ENCODE peak calls at places on chromosomes 6 and 20, in ten cellular contexts. One of them, this sample, is unnamed.
A peak's percentile ranks its signal among the peaks of the same experiment; 100 is the strongest.

GRCh38 chr20:35845561-35845960 is 73.7 kb downstream of the PHF20 start:
- DNase-seq in testis: no peak
- DNase-seq in esophagus muscularis mucosa: no peak
- DNase-seq in breast epithelium: no peak
- DNase-seq in ovary: no peak
- DNase-seq in spleen: no peak
- DNase-seq in A549: no peak
- DNase-seq in transverse colon: no peak
- DNase-seq in sigmoid colon: no peak
- DNase-seq in IMR-90: peak; percentile 50
- DNase-seq in this sample: no peak

GRCh38 chr6:73451166-73452106 is 661 bp downstream of the CGAS start:
- DNase-seq in testis: peak; percentile 47
- DNase-seq in esophagus muscularis mucosa: no peak
- DNase-seq in breast epithelium: no peak
- DNase-seq in ovary: peak; percentile 55
- DNase-seq in spleen: peak; percentile 92
- DNase-seq in A549: peak; percentile 58
- DNase-seq in transverse colon: peak; percentile 50
- DNase-seq in sigmoid colon: peak; percentile 70
- DNase-seq in IMR-90: peak; percentile 43
- DNase-seq in this sample: peak; percentile 48

GRCh38 chr6:89084954-89085353 is 4.4 kb downstream of the PNRC1 start:
- DNase-seq in testis: no peak
- DNase-seq in esophagus muscularis mucosa: peak; percentile 31
- DNase-seq in breast epithelium: no peak
- DNase-seq in ovary: no peak
- DNase-seq in spleen: no peak
- DNase-seq in A549: no peak
- DNase-seq in transverse colon: no peak
- DNase-seq in sigmoid colon: no peak
- DNase-seq in IMR-90: peak; percentile 24
- DNase-seq in this sample: no peak

GRCh38 chr20:48352628-48353027 is 475.2 kb downstream of the PREX1 start:
- DNase-seq in testis: no peak
- DNase-seq in esophagus muscularis mucosa: no peak
- DNase-seq in breast epithelium: no peak
- DNase-seq in ovary: no peak
- DNase-seq in spleen: no peak
- DNase-seq in A549: no peak
- DNase-seq in transverse colon: no peak
- DNase-seq in sigmoid colon: no peak
- DNase-seq in IMR-90: no peak
- DNase-seq in this sample: no peak

GRCh38 chr6:143689852-143690251 is 12.1 kb downstream of the PHACTR2 start:
- DNase-seq in testis: no peak
- DNase-seq in esophagus muscularis mucosa: no peak
- DNase-seq in breast epithelium: no peak
- DNase-seq in ovary: no peak
- DNase-seq in spleen: no peak
- DNase-seq in A549: no peak
- DNase-seq in transverse colon: no peak
- DNase-seq in sigmoid colon: no peak
- DNase-seq in IMR-90: no peak
- DNase-seq in this sample: no peak

GRCh38 chr6:161631676-161632194 is 357.9 kb upstream of the AGPAT4 start:
- DNase-seq in testis: no peak
- DNase-seq in esophagus muscularis mucosa: no peak
- DNase-seq in breast epithelium: no peak
- DNase-seq in ovary: no peak
- DNase-seq in spleen: no peak
- DNase-seq in A549: no peak
- DNase-seq in transverse colon: no peak
- DNase-seq in sigmoid colon: no peak
- DNase-seq in IMR-90: no peak
- DNase-seq in this sample: no peak

GRCh38 chr20:45105317-45105716 is 4.4 kb upstream of the KCNS1 start:
- DNase-seq in testis: no peak
- DNase-seq in esophagus muscularis mucosa: no peak
- DNase-seq in breast epithelium: no peak
- DNase-seq in ovary: no peak
- DNase-seq in spleen: no peak
- DNase-seq in A549: no peak
- DNase-seq in transverse colon: no peak
- DNase-seq in sigmoid colon: no peak
- DNase-seq in IMR-90: no peak
- DNase-seq in this sample: no peak

GRCh38 chr6:168518867-168519266 is 77.9 kb downstream of the SMOC2 start:
- DNase-seq in testis: no peak
- DNase-seq in esophagus muscularis mucosa: no peak
- DNase-seq in breast epithelium: no peak
- DNase-seq in ovary: peak; percentile 10
- DNase-seq in spleen: no peak
- DNase-seq in A549: no peak
- DNase-seq in transverse colon: no peak
- DNase-seq in sigmoid colon: no peak
- DNase-seq in IMR-90: no peak
- DNase-seq in this sample: no peak

GRCh38 chr20:15045246-15045645 is 707.8 kb upstream of the FLRT3 start:
- DNase-seq in testis: peak; percentile 65
- DNase-seq in esophagus muscularis mucosa: no peak
- DNase-seq in breast epithelium: peak; percentile 88
- DNase-seq in ovary: peak; percentile 79
- DNase-seq in spleen: no peak
- DNase-seq in A549: no peak
- DNase-seq in transverse colon: no peak
- DNase-seq in sigmoid colon: peak; percentile 78
- DNase-seq in IMR-90: no peak
- DNase-seq in this sample: peak; percentile 25

GRCh38 chr6:155373276-155373675 is 59.0 kb upstream of the TFB1M start:
- DNase-seq in testis: no peak
- DNase-seq in esophagus muscularis mucosa: no peak
- DNase-seq in breast epithelium: no peak
- DNase-seq in ovary: no peak
- DNase-seq in spleen: no peak
- DNase-seq in A549: no peak
- DNase-seq in transverse colon: no peak
- DNase-seq in sigmoid colon: no peak
- DNase-seq in IMR-90: peak; percentile 3
- DNase-seq in this sample: no peak

GRCh38 chr6:14059791-14060436 is 57.7 kb upstream of the CD83 start:
- DNase-seq in testis: peak; percentile 67
- DNase-seq in esophagus muscularis mucosa: no peak
- DNase-seq in breast epithelium: peak; percentile 53
- DNase-seq in ovary: no peak
- DNase-seq in spleen: no peak
- DNase-seq in A549: peak; percentile 29
- DNase-seq in transverse colon: no peak
- DNase-seq in sigmoid colon: no peak
- DNase-seq in IMR-90: no peak
- DNase-seq in this sample: peak; percentile 67

GRCh38 chr6:31243508-31243907 is 28.4 kb downstream of the HLA-C start:
- DNase-seq in testis: no peak
- DNase-seq in esophagus muscularis mucosa: no peak
- DNase-seq in breast epithelium: no peak
- DNase-seq in ovary: no peak
- DNase-seq in spleen: no peak
- DNase-seq in A549: no peak
- DNase-seq in transverse colon: no peak
- DNase-seq in sigmoid colon: no peak
- DNase-seq in IMR-90: no peak
- DNase-seq in this sample: no peak

GRCh38 chr20:60407938-60408337 is 449.7 kb downstream of the CDH26 start:
- DNase-seq in testis: no peak
- DNase-seq in esophagus muscularis mucosa: no peak
- DNase-seq in breast epithelium: no peak
- DNase-seq in ovary: no peak
- DNase-seq in spleen: no peak
- DNase-seq in A549: no peak
- DNase-seq in transverse colon: no peak
- DNase-seq in sigmoid colon: no peak
- DNase-seq in IMR-90: no peak
- DNase-seq in this sample: no peak

DNA sequence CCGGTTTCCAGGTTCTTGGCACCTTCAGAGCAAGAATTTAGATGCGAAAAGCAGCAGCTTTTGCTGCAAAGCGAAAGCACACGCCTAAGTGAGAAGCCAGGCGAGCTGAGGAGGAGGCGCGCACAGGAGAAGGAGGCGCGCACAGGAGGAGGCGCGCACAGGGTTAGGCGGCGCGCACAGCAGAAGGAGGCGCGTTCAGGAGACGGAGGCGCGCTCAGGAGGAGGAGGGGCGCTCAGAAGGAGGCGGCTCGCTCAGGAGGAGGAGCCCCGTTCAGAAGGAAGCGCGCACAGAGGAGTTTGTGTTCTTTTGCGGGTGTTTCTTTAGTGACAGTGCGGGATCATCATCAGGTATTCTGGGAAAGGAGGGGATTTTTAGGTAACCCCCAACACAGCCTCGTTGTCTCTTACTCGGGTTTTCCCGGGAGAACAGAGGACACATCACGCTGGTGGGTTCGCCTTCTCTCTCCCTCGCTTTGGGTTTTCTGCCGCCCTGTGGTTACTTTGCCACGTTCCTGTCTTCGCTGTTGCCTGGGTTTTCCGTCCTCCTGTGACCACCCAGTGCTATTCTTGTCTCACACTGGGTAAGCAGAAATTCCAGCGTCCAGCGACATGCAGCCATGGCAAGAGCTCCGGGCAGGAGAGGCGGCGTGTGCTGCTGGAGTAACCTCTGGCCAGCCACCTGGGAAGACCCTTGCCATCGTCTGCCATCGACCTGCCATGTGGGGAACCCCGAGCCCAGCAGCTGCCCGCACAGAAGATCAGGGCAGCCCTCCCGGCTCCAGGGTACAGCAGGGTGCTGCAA is 47.0 kb downstream of the WDR27 start:
- DNase-seq in testis: peak; percentile 81
- DNase-seq in esophagus muscularis mucosa: no peak
- DNase-seq in breast epithelium: peak; percentile 63
- DNase-seq in ovary: peak; percentile 78
- DNase-seq in spleen: peak; percentile 93
- DNase-seq in A549: peak; percentile 32
- DNase-seq in transverse colon: peak; percentile 84
- DNase-seq in sigmoid colon: peak; percentile 89
- DNase-seq in IMR-90: peak; percentile 61
- DNase-seq in this sample: peak; percentile 79
- TF ChIP-seq CTCF in testis: no peak
- TF ChIP-seq CTCF in esophagus muscularis mucosa: peak; percentile 36
- TF ChIP-seq CTCF in breast epithelium: no peak
- TF ChIP-seq CTCF in ovary: peak; percentile 35
- TF ChIP-seq CTCF in spleen: peak; percentile 13
- TF ChIP-seq CTCF in A549: peak; percentile 24
- TF ChIP-seq CTCF in transverse colon: peak; percentile 4
- TF ChIP-seq CTCF in sigmoid colon: no peak
- TF ChIP-seq CTCF in IMR-90: peak; percentile 41
- TF ChIP-seq CTCF in this sample: no peak

DNA sequence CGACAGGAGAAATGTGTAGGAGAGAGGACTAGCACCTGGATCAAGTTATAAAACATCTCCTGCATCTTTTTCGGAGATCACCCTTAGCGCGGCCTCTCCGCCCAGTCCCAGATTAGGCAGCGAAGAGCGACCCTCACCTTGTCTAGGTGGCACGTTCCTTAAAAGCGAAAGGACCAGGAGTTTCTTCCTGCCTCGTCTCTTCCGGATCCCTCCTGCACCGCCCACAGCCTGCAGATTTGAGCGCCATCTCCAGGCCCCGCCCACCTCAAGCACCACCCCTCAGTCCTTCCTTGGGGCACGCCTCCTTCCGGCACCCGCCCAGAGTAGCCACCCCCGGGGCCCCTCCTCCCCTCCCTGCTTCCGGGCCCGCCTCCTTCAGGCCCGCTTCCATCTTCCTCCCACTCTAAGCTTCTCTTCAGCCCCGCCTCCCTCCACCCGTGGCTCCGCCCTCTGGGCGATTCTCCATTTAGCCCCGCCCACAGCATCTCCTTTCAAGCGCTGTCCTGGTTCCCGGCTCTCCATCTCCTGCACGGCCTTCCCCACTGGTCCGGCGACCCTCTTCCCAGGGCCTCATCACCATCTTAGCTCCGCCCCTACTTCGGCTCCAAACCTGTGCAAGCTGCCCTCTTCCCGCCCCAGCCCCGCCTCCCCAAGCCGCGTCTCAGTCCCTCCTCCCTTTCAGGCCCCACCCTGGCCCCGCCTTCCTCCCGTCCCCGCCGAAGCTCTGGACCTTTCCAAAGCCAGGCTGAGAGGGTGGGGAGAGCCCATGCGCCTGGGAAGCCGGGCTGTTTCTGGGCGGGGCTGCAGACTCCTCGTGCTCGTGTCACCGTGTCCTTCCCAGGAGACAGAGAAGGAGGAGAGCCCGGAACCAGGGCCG is 550 bp upstream of the RALY start:
- DNase-seq in testis: peak; percentile 99
- DNase-seq in esophagus muscularis mucosa: peak; percentile 100
- DNase-seq in breast epithelium: peak; percentile 99
- DNase-seq in ovary: peak; percentile 100
- DNase-seq in spleen: peak; percentile 100
- DNase-seq in A549: peak; percentile 99
- DNase-seq in transverse colon: peak; percentile 100
- DNase-seq in sigmoid colon: peak; percentile 100
- DNase-seq in IMR-90: peak; percentile 99
- DNase-seq in this sample: peak; percentile 99
- TF ChIP-seq POLR2A in testis: peak; percentile 70
- TF ChIP-seq POLR2A in esophagus muscularis mucosa: no peak
- TF ChIP-seq POLR2A in breast epithelium: peak; percentile 26
- TF ChIP-seq POLR2A in ovary: peak; percentile 49
- TF ChIP-seq POLR2A in spleen: peak; percentile 21
- TF ChIP-seq POLR2A in A549: peak; percentile 96
- TF ChIP-seq POLR2A in transverse colon: peak; percentile 89
- TF ChIP-seq POLR2A in sigmoid colon: peak; percentile 61
- TF ChIP-seq POLR2A in IMR-90: peak; percentile 88
- TF ChIP-seq POLR2A in this sample: peak; percentile 93

GRCh38 chr6:28266563-28266961 is 381 bp upstream of the ZSCAN26 start:
- DNase-seq in testis: no peak
- DNase-seq in esophagus muscularis mucosa: no peak
- DNase-seq in breast epithelium: no peak
- DNase-seq in ovary: no peak
- DNase-seq in spleen: no peak
- DNase-seq in A549: no peak
- DNase-seq in transverse colon: no peak
- DNase-seq in sigmoid colon: no peak
- DNase-seq in IMR-90: no peak
- DNase-seq in this sample: no peak
- TF ChIP-seq CTCF in testis: no peak
- TF ChIP-seq CTCF in esophagus muscularis mucosa: no peak
- TF ChIP-seq CTCF in breast epithelium: no peak
- TF ChIP-seq CTCF in ovary: no peak
- TF ChIP-seq CTCF in spleen: no peak
- TF ChIP-seq CTCF in A549: no peak
- TF ChIP-seq CTCF in transverse colon: no peak
- TF ChIP-seq CTCF in sigmoid colon: no peak
- TF ChIP-seq CTCF in IMR-90: no peak
- TF ChIP-seq CTCF in this sample: no peak

DNA sequence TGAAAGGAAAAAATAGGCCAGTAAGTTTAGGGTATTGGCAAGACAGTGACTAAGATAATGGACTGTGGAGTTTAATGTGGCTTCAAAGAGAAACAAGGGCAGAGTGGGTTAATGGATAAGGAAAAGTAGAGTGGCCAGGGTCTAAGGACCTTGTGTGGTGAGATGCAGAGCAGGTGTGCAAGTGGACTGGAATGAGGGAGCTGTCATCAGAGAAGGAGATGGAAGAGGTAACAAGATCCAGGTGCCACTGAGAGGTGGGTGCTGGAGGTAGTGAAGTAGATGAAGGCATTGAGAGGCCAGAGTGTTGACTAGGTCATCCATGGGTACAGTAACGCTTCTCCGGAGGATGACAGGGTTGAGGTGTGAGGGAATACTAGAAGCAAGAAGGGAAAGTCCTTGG is 136.1 kb downstream of the QRSL1 start:
- DNase-seq in testis: no peak
- DNase-seq in esophagus muscularis mucosa: no peak
- DNase-seq in breast epithelium: no peak
- DNase-seq in ovary: no peak
- DNase-seq in spleen: no peak
- DNase-seq in A549: no peak
- DNase-seq in transverse colon: no peak
- DNase-seq in sigmoid colon: no peak
- DNase-seq in IMR-90: no peak
- DNase-seq in this sample: no peak
- TF ChIP-seq POLR2A in testis: no peak
- TF ChIP-seq POLR2A in esophagus muscularis mucosa: no peak
- TF ChIP-seq POLR2A in breast epithelium: no peak
- TF ChIP-seq POLR2A in ovary: no peak
- TF ChIP-seq POLR2A in spleen: no peak
- TF ChIP-seq POLR2A in A549: peak; percentile 5
- TF ChIP-seq POLR2A in transverse colon: no peak
- TF ChIP-seq POLR2A in sigmoid colon: no peak
- TF ChIP-seq POLR2A in IMR-90: no peak
- TF ChIP-seq POLR2A in this sample: peak; percentile 41